ENCODE peak calls at places on chromosomes 16 and 17, in eight cellular contexts. One of them, this sample, is unnamed.

GRCh38 chr16:69481901-69482341 is 57.5 kb downstream of the CYB5B start:
- DNase-seq in cardiac fibroblast: peak; percentile 76
- DNase-seq in right lobe of liver: peak; percentile 83
- DNase-seq in progenitor cell of endocrine pancreas: no peak
- DNase-seq in tibial nerve: peak; percentile 73
- DNase-seq in bronchial epithelial cell: peak; percentile 72
- DNase-seq in HT1080: no peak
- DNase-seq in EL: peak; percentile 42
- DNase-seq in this sample: peak; percentile 85

GRCh38 chr17:42325026-42325425 is 36.7 kb downstream of the STAT5A start:
- DNase-seq in cardiac fibroblast: peak; percentile 89
- DNase-seq in right lobe of liver: no peak
- DNase-seq in progenitor cell of endocrine pancreas: no peak
- DNase-seq in tibial nerve: no peak
- DNase-seq in bronchial epithelial cell: peak; percentile 92
- DNase-seq in HT1080: peak; percentile 94
- DNase-seq in EL: peak; percentile 92
- DNase-seq in this sample: peak; percentile 71

GRCh38 chr17:82228842-82229685 is at the start of gene SLC16A3:
- DNase-seq in cardiac fibroblast: peak; percentile 77
- DNase-seq in right lobe of liver: peak; percentile 70
- DNase-seq in progenitor cell of endocrine pancreas: no peak
- DNase-seq in tibial nerve: no peak
- DNase-seq in bronchial epithelial cell: peak; percentile 45
- DNase-seq in HT1080: peak; percentile 58
- DNase-seq in EL: peak; percentile 86
- DNase-seq in this sample: peak; percentile 82

GRCh38 chr17:4980644-4981216 is 6.7 kb downstream of the CAMTA2 start:
- DNase-seq in cardiac fibroblast: peak; percentile 61
- DNase-seq in right lobe of liver: no peak
- DNase-seq in progenitor cell of endocrine pancreas: peak; percentile 46
- DNase-seq in tibial nerve: peak; percentile 71
- DNase-seq in bronchial epithelial cell: peak; percentile 43
- DNase-seq in HT1080: peak; percentile 44
- DNase-seq in EL: peak; percentile 51
- DNase-seq in this sample: peak; percentile 71

GRCh38 chr16:75559564-75560372 is 3.7 kb upstream of the TMEM231 start:
- DNase-seq in cardiac fibroblast: peak; percentile 73
- DNase-seq in right lobe of liver: no peak
- DNase-seq in progenitor cell of endocrine pancreas: no peak
- DNase-seq in tibial nerve: no peak
- DNase-seq in bronchial epithelial cell: peak; percentile 27
- DNase-seq in HT1080: peak; percentile 40
- DNase-seq in EL: peak; percentile 19
- DNase-seq in this sample: peak; percentile 64

GRCh38 chr17:75044716-75045115 is 2.1 kb downstream of the ATP5PD start:
- DNase-seq in cardiac fibroblast: no peak
- DNase-seq in right lobe of liver: no peak
- DNase-seq in progenitor cell of endocrine pancreas: no peak
- DNase-seq in tibial nerve: no peak
- DNase-seq in bronchial epithelial cell: no peak
- DNase-seq in HT1080: no peak
- DNase-seq in EL: no peak
- DNase-seq in this sample: no peak

GRCh38 chr17:50551884-50552283 is 4.9 kb downstream of the SPATA20 start:
- DNase-seq in cardiac fibroblast: no peak
- DNase-seq in right lobe of liver: no peak
- DNase-seq in progenitor cell of endocrine pancreas: no peak
- DNase-seq in tibial nerve: no peak
- DNase-seq in bronchial epithelial cell: no peak
- DNase-seq in HT1080: no peak
- DNase-seq in EL: no peak
- DNase-seq in this sample: no peak

GRCh38 chr17:74437702-74438101 is 5.8 kb downstream of the GPRC5C start:
- DNase-seq in cardiac fibroblast: peak; percentile 11
- DNase-seq in right lobe of liver: no peak
- DNase-seq in progenitor cell of endocrine pancreas: no peak
- DNase-seq in tibial nerve: no peak
- DNase-seq in bronchial epithelial cell: no peak
- DNase-seq in HT1080: no peak
- DNase-seq in EL: no peak
- DNase-seq in this sample: peak; percentile 18

GRCh38 chr17:27807567-27808470 is 7.5 kb upstream of the NOS2 start:
- DNase-seq in cardiac fibroblast: no peak
- DNase-seq in right lobe of liver: no peak
- DNase-seq in progenitor cell of endocrine pancreas: no peak
- DNase-seq in tibial nerve: no peak
- DNase-seq in bronchial epithelial cell: no peak
- DNase-seq in HT1080: no peak
- DNase-seq in EL: peak; percentile 13
- DNase-seq in this sample: no peak

GRCh38 chr17:12302711-12303110 is 282.0 kb downstream of the MAP2K4 start:
- DNase-seq in cardiac fibroblast: peak; percentile 32
- DNase-seq in right lobe of liver: no peak
- DNase-seq in progenitor cell of endocrine pancreas: no peak
- DNase-seq in tibial nerve: no peak
- DNase-seq in bronchial epithelial cell: no peak
- DNase-seq in HT1080: no peak
- DNase-seq in EL: peak; percentile 35
- DNase-seq in this sample: no peak

GRCh38 chr17:17809527-17810373 is 27.0 kb downstream of the SREBF1 start:
- DNase-seq in cardiac fibroblast: no peak
- DNase-seq in right lobe of liver: no peak
- DNase-seq in progenitor cell of endocrine pancreas: no peak
- DNase-seq in tibial nerve: peak; percentile 36
- DNase-seq in bronchial epithelial cell: no peak
- DNase-seq in HT1080: no peak
- DNase-seq in EL: no peak
- DNase-seq in this sample: peak; percentile 53

GRCh38 chr17:30858556-30859250 is 26.9 kb downstream of the ATAD5 start:
- DNase-seq in cardiac fibroblast: peak; percentile 8
- DNase-seq in right lobe of liver: no peak
- DNase-seq in progenitor cell of endocrine pancreas: no peak
- DNase-seq in tibial nerve: no peak
- DNase-seq in bronchial epithelial cell: peak; percentile 20
- DNase-seq in HT1080: no peak
- DNase-seq in EL: peak; percentile 12
- DNase-seq in this sample: no peak

GRCh38 chr17:40433551-40434384 is 9.5 kb upstream of the IGFBP4 start:
- DNase-seq in cardiac fibroblast: peak; percentile 29
- DNase-seq in right lobe of liver: no peak
- DNase-seq in progenitor cell of endocrine pancreas: no peak
- DNase-seq in tibial nerve: no peak
- DNase-seq in bronchial epithelial cell: no peak
- DNase-seq in HT1080: no peak
- DNase-seq in EL: no peak
- DNase-seq in this sample: peak; percentile 36

GRCh38 chr17:48048321-48049140 is at the start of gene NFE2L1:
- DNase-seq in cardiac fibroblast: peak; percentile 94
- DNase-seq in right lobe of liver: peak; percentile 97
- DNase-seq in progenitor cell of endocrine pancreas: peak; percentile 71
- DNase-seq in tibial nerve: peak; percentile 84
- DNase-seq in bronchial epithelial cell: peak; percentile 70
- DNase-seq in HT1080: peak; percentile 91
- DNase-seq in EL: peak; percentile 97
- DNase-seq in this sample: peak; percentile 94

GRCh38 chr17:56638536-56639177 is 45.2 kb downstream of the NOG start:
- DNase-seq in cardiac fibroblast: no peak
- DNase-seq in right lobe of liver: no peak
- DNase-seq in progenitor cell of endocrine pancreas: no peak
- DNase-seq in tibial nerve: no peak
- DNase-seq in bronchial epithelial cell: no peak
- DNase-seq in HT1080: no peak
- DNase-seq in EL: no peak
- DNase-seq in this sample: no peak

GRCh38 chr17:79388556-79389295 is 222.1 kb downstream of the RBFOX3 start:
- DNase-seq in cardiac fibroblast: peak; percentile 49
- DNase-seq in right lobe of liver: peak; percentile 74
- DNase-seq in progenitor cell of endocrine pancreas: peak; percentile 60
- DNase-seq in tibial nerve: no peak
- DNase-seq in bronchial epithelial cell: peak; percentile 20
- DNase-seq in HT1080: peak; percentile 24
- DNase-seq in EL: peak; percentile 32
- DNase-seq in this sample: peak; percentile 49

GRCh38 chr17:46869296-46869695 is 17.9 kb downstream of the WNT9B start:
- DNase-seq in cardiac fibroblast: no peak
- DNase-seq in right lobe of liver: no peak
- DNase-seq in progenitor cell of endocrine pancreas: no peak
- DNase-seq in tibial nerve: no peak
- DNase-seq in bronchial epithelial cell: no peak
- DNase-seq in HT1080: no peak
- DNase-seq in EL: no peak
- DNase-seq in this sample: no peak

GRCh38 chr17:18858567-18859245 is 775 bp downstream of the PRPSAP2 start:
- DNase-seq in cardiac fibroblast: no peak
- DNase-seq in right lobe of liver: no peak
- DNase-seq in progenitor cell of endocrine pancreas: no peak
- DNase-seq in tibial nerve: no peak
- DNase-seq in bronchial epithelial cell: peak; percentile 14
- DNase-seq in HT1080: no peak
- DNase-seq in EL: no peak
- DNase-seq in this sample: no peak

GRCh38 chr17:33196883-33197282 is 96.2 kb downstream of the ASIC2 start:
- DNase-seq in cardiac fibroblast: no peak
- DNase-seq in right lobe of liver: no peak
- DNase-seq in progenitor cell of endocrine pancreas: no peak
- DNase-seq in tibial nerve: no peak
- DNase-seq in bronchial epithelial cell: no peak
- DNase-seq in HT1080: no peak
- DNase-seq in EL: no peak
- DNase-seq in this sample: no peak

GRCh38 chr17:46009681-46010596 is 10.9 kb downstream of the STH start:
- DNase-seq in cardiac fibroblast: peak; percentile 91
- DNase-seq in right lobe of liver: no peak
- DNase-seq in progenitor cell of endocrine pancreas: no peak
- DNase-seq in tibial nerve: no peak
- DNase-seq in bronchial epithelial cell: no peak
- DNase-seq in HT1080: peak; percentile 80
- DNase-seq in EL: peak; percentile 63
- DNase-seq in this sample: no peak

GRCh38 chr16:68826652-68827051 is 16.7 kb upstream of the TANGO6 start:
- DNase-seq in cardiac fibroblast: no peak
- DNase-seq in right lobe of liver: no peak
- DNase-seq in progenitor cell of endocrine pancreas: no peak
- DNase-seq in tibial nerve: no peak
- DNase-seq in bronchial epithelial cell: no peak
- DNase-seq in HT1080: no peak
- DNase-seq in EL: no peak
- DNase-seq in this sample: no peak

GRCh38 chr17:18039535-18040286 is 503 bp downstream of the GID4 start:
- DNase-seq in cardiac fibroblast: no peak
- DNase-seq in right lobe of liver: peak; percentile 60
- DNase-seq in progenitor cell of endocrine pancreas: peak; percentile 39
- DNase-seq in tibial nerve: no peak
- DNase-seq in bronchial epithelial cell: no peak
- DNase-seq in HT1080: peak; percentile 24
- DNase-seq in EL: peak; percentile 40
- DNase-seq in this sample: no peak

GRCh38 chr16:81497690-81498089 is 53.1 kb downstream of the CMIP start:
- DNase-seq in cardiac fibroblast: no peak
- DNase-seq in right lobe of liver: peak; percentile 56
- DNase-seq in progenitor cell of endocrine pancreas: no peak
- DNase-seq in tibial nerve: no peak
- DNase-seq in bronchial epithelial cell: no peak
- DNase-seq in HT1080: no peak
- DNase-seq in EL: no peak
- DNase-seq in this sample: no peak